ENCODE peak calls at places on chromosomes 13 and 19, in four cellular contexts. F, P, T and A are unnamed samples. For H3K4me1 and H3K9me3, the result is how much of the 10 kb centered on the place peaks cover.

GRCh38 chr13:48006396-48006795 is 5.3 kb upstream of the SUCLA2 start:
- DNase-seq in F (no peak), P (no peak), T (no peak), A (no peak)

GRCh38 chr19:3096902-3097326 is 2.8 kb downstream of the GNA11 start:
- DNase-seq in F (no peak), P (no peak), T (no peak), A (no peak)

GRCh38 chr13:33009019-33009418 is 7.2 kb upstream of the KL start:
- DNase-seq in F (no peak), P (no peak), T (no peak), A (no peak)

GRCh38 chr13:103354189-103354588 is 288.0 kb upstream of the SLC10A2 start:
- DNase-seq in F (no peak), P (no peak), T (no peak), A (no peak)

GRCh38 chr13:36293497-36293896 is 4.1 kb downstream of the CCDC169 start:
- DNase-seq in F (no peak), P (no peak), T (no peak), A (no peak)

GRCh38 chr13:60482012-60482411 is 85.0 kb downstream of the TDRD3 start:
- DNase-seq in F (no peak), P (no peak), T (no peak), A (no peak)

GRCh38 chr19:661427-662196 is 1.4 kb downstream of the RNF126 start:
- DNase-seq in F (peak), P (peak), T (no peak), A (no peak)

GRCh38 chr13:24503376-24503690 is 9.2 kb downstream of the PARP4 start:
- DNase-seq in F (no peak), P (no peak), T (no peak), A (no peak)

GRCh38 chr13:106036870-106037269 is 498.6 kb downstream of the EFNB2 start:
- DNase-seq in F (no peak), P (peak), T (no peak), A (no peak)

GRCh38 chr19:56083668-56084067 is 37.4 kb downstream of the ZNF787 start:
- DNase-seq in F (no peak), P (no peak), T (no peak), A (no peak)

DNA sequence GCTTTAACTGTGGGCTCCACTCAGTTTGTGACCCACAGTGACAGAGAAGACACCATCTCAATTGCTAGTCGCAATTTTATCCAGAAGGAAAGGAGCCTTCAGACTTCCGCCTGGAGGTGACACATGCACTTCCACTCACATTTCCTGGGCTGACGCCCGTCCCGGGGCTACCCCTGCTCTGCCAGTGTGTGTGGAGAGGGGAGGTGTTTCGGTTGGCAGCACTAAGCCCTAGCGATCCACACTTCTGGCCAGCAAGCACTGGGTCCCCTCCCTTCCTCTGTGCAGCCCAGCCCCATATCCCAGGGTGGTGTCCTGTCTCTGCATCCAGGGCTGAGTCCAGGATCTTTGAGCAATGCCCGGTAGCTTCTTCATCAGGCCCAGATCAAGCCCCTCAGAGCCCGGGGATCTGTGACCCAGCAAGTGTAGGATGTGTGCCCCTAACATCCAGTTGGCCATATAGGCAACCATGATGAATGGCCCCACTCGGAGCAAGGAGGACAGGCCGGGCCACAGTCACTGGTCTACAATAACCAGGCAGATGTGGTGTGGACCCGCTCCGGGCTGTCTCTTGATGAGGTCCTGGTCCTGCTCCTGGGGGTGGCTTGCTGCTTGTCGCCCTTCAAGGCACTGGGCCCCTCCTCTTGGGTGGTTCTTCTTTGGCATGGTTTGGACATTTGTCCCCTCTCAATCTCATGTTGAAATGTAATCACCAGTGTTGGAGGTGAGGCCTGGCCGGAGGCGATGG is 141.9 kb upstream of the SPACA7 start:
- DNase-seq in F (no peak), P (no peak), T (no peak), A (no peak)
- H3K4me1 ChIP-seq in F (under half), P (under half), T (under half), A (under half)

GRCh38 chr19:36547001-36547732 is 19.1 kb upstream of the ZNF260 start:
- DNase-seq in F (no peak), P (no peak), T (no peak), A (no peak)
- H3K9me3 ChIP-seq in F (half or more), P (half or more), T (half or more), A (half or more)

DNA sequence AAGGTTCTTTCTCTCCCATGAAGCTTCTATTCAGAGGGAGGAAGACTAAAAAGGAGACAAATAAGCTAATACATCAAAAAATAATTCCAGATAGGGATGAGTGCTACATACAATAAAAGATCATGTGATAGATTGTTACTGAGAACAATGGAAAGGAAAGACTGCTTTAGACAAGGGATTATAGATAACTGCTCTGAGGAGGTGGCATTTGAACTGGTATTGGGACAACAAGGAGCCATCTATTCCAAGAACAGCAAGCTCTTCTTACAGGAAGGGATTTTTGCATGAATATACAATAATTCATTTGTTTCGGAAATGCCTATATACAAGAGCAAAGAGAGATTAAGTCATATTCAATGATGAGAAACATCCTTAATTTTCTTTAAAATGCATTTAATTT is 540.5 kb upstream of the KLF12 start:
- DNase-seq in F (no peak), P (no peak), T (no peak), A (no peak)
- H3K4me1 ChIP-seq in F (under half), P (under half), T (under half), A (under half)

GRCh38 chr19:23560051-23560450 is 127.0 kb downstream of the ZNF675 start:
- DNase-seq in F (no peak), P (no peak), T (no peak), A (no peak)

GRCh38 chr19:23561341-23561740 is 125.7 kb downstream of the ZNF675 start:
- DNase-seq in F (no peak), P (no peak), T (no peak), A (no peak)

GRCh38 chr19:23558541-23558940 is 128.5 kb downstream of the ZNF675 start:
- DNase-seq in F (no peak), P (no peak), T (no peak), A (no peak)

GRCh38 chr19:23554548-23554947 is 132.5 kb downstream of the ZNF675 start:
- DNase-seq in F (no peak), P (no peak), T (no peak), A (no peak)

DNA sequence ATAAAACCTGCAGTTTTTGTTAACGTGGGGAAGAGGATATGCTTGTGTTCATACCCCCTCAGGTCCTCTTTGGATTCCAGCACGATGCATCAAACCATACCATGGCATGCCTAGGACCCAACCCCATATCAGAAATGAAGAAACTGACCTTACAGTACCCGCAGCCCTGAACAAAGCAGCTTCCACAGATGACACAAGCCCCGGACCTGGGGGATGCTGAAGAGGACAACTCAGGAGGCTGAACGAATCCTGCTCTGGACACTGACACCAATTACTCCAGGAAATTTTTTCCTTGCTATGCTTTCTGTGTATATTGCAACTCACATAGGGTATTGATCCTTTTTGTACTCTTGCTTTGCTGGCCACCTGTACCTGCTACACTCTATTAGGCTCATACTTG is 129.6 kb downstream of the ZNF675 start:
- DNase-seq in F (no peak), P (no peak), T (no peak), A (no peak)
- H3K9me3 ChIP-seq in F (half or more), P (under half), T (under half), A (under half)

GRCh38 chr13:77000475-77000874 is 8.6 kb downstream of the CLN5 start:
- DNase-seq in F (no peak), P (no peak), T (no peak), A (no peak)
- H3K4me1 ChIP-seq in F (under half), P (under half), T (under half), A (under half)

DNA sequence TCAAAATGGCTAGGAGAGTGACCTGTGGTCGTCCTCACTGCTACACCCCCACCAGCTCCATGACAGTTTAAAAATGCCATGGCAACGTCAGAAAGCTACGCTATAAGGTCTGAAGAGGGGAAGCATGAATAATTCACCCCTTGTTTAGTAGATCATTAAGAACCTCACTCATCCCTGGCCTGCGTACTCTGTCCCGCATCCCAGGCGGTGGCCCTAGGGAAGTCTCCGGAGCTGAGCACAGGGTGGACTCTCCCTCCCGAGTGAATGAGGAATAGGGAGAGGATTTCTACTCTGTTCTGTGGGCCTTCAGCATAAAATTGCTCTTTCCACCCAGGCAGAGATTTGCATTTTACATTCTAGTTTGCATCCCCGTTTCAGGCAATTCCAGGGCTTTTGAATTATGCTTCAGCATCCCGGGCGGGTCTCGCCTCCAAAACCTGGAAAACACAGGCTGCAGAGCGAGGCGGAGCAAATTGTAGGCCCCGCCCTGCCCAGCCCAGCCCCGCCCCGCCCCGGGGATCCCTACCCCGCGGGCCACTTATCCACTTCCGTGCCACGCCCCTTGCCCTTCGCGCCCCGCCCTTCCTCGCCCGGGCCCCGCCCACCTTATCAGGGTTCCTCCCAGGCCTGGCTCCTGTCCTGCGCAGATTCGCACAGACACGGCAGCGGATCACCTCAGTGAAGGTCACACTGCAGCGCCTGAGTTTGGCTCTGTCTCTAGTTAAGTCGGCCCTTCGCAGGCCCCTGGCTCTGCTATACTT is 7.5 kb upstream of the ZNF525 start:
- DNase-seq in F (no peak), P (no peak), T (no peak), A (no peak)
- H3K9me3 ChIP-seq in F (half or more), P (half or more), T (under half), A (half or more)